ENCODE peak calls at places on chromosomes 13 and 19, in eight cellular contexts. Z is fibroblast of the aortic adventitia, K is HFF-Myc, L is heart left ventricle, B is psoas muscle, P is IMR-90, R is AG09319, O is type B pancreatic cell. Y is an unnamed sample.

GRCh38 chr19:52825765-52826164 is 4.3 kb upstream of the ZNF28 start:
- DNase-seq in Z (no peak), K (no peak), L (no peak), B (no peak), P (no peak), R (no peak), O (no peak), Y (no peak)

GRCh38 chr19:17766543-17767131 is 15.4 kb downstream of the FCHO1 start:
- DNase-seq in Z (peak), K (no peak), L (peak), B (peak), P (peak), R (peak), O (peak), Y (peak)

GRCh38 chr13:65293530-65294198 is 1936.5 kb downstream of the PCDH9 start:
- DNase-seq in Z (no peak), K (no peak), L (no peak), B (no peak), P (no peak), R (no peak), O (no peak), Y (no peak)

GRCh38 chr13:30341815-30342570 is 34.6 kb upstream of the KATNAL1 start:
- DNase-seq in Z (peak), K (peak), L (peak), B (peak), P (peak), R (peak), O (no peak), Y (no peak)

GRCh38 chr19:1101337-1101698 is 2.5 kb upstream of the GPX4 start:
- DNase-seq in Z (no peak), K (no peak), L (peak), B (no peak), P (no peak), R (no peak), O (no peak), Y (no peak)

GRCh38 chr19:5996598-5997320 is 18.8 kb upstream of the RANBP3 start:
- DNase-seq in Z (no peak), K (no peak), L (no peak), B (no peak), P (no peak), R (no peak), O (no peak), Y (no peak)

GRCh38 chr19:53518716-53519115 is 19.2 kb upstream of the ZNF331 start:
- DNase-seq in Z (no peak), K (no peak), L (no peak), B (no peak), P (no peak), R (no peak), O (no peak), Y (no peak)

GRCh38 chr13:50731400-50731799 is 112.1 kb downstream of the DLEU7 start:
- DNase-seq in Z (peak), K (peak), L (no peak), B (no peak), P (peak), R (peak), O (no peak), Y (no peak)

GRCh38 chr19:56162258-56162657 is 13.6 kb upstream of the GALP start:
- DNase-seq in Z (no peak), K (no peak), L (no peak), B (no peak), P (peak), R (no peak), O (no peak), Y (no peak)

GRCh38 chr13:98674968-98675528 is 77.4 kb downstream of the SLC15A1 start:
- DNase-seq in Z (no peak), K (no peak), L (no peak), B (no peak), P (no peak), R (no peak), O (no peak), Y (no peak)

GRCh38 chr13:33874871-33875270 is 56.9 kb downstream of the RFC3 start:
- DNase-seq in Z (no peak), K (no peak), L (no peak), B (no peak), P (no peak), R (no peak), O (no peak), Y (no peak)

GRCh38 chr13:32415019-32415418 is 12.9 kb downstream of the N4BP2L1 start:
- DNase-seq in Z (peak), K (no peak), L (no peak), B (no peak), P (no peak), R (no peak), O (no peak), Y (no peak)

GRCh38 chr19:30206187-30206586 is 166.0 kb upstream of the ZNF536 start:
- DNase-seq in Z (no peak), K (no peak), L (no peak), B (no peak), P (no peak), R (no peak), O (no peak), Y (no peak)

GRCh38 chr13:113114511-113115362 is 7.9 kb upstream of the F10 start:
- DNase-seq in Z (no peak), K (no peak), L (no peak), B (no peak), P (no peak), R (no peak), O (peak), Y (no peak)

GRCh38 chr19:14440049-14440448 is 6.9 kb downstream of the PKN1 start:
- DNase-seq in Z (no peak), K (no peak), L (peak), B (peak), P (no peak), R (no peak), O (no peak), Y (peak)

GRCh38 chr13:41276824-41277223 is 13.4 kb upstream of the MTRF1 start:
- DNase-seq in Z (no peak), K (no peak), L (no peak), B (no peak), P (no peak), R (no peak), O (no peak), Y (no peak)

GRCh38 chr19:22523940-22524339 is 101.8 kb upstream of the ZNF98 start:
- DNase-seq in Z (no peak), K (no peak), L (no peak), B (no peak), P (no peak), R (no peak), O (no peak), Y (no peak)

GRCh38 chr19:35272122-35272715 is 3.5 kb downstream of the USF2 start:
- DNase-seq in Z (no peak), K (no peak), L (peak), B (no peak), P (no peak), R (no peak), O (no peak), Y (no peak)

GRCh38 chr13:112106467-112107141 is 39.7 kb downstream of the SOX1 start:
- DNase-seq in Z (no peak), K (no peak), L (no peak), B (no peak), P (no peak), R (no peak), O (no peak), Y (no peak)

GRCh38 chr19:8831832-8832131 is 322 bp downstream of the ZNF558 start:
- DNase-seq in Z (no peak), K (no peak), L (no peak), B (no peak), P (no peak), R (no peak), O (no peak), Y (no peak)

GRCh38 chr13:76620036-76620435 is 266.2 kb downstream of the KCTD12 start:
- DNase-seq in Z (no peak), K (no peak), L (no peak), B (no peak), P (no peak), R (no peak), O (no peak), Y (no peak)

GRCh38 chr19:13665125-13665903 is 99.0 kb upstream of the MRI1 start:
- DNase-seq in Z (no peak), K (no peak), L (no peak), B (no peak), P (no peak), R (no peak), O (no peak), Y (no peak)

GRCh38 chr19:9967326-9967725 is 31.0 kb upstream of the OLFM2 start:
- DNase-seq in Z (no peak), K (no peak), L (no peak), B (no peak), P (peak), R (no peak), O (no peak), Y (no peak)

GRCh38 chr13:97432917-97433726 is 847 bp upstream of the RAP2A start:
- DNase-seq in Z (peak), K (peak), L (peak), B (peak), P (peak), R (peak), O (peak), Y (peak)

GRCh38 chr13:30126903-30127428 is 180.4 kb downstream of the KATNAL1 start:
- DNase-seq in Z (no peak), K (no peak), L (no peak), B (no peak), P (peak), R (no peak), O (no peak), Y (no peak)

GRCh38 chr13:98979012-98979411 is 1.1 kb upstream of the DOCK9 start:
- DNase-seq in Z (no peak), K (no peak), L (no peak), B (no peak), P (no peak), R (no peak), O (no peak), Y (no peak)

GRCh38 chr13:98450495-98451167 is 126.3 kb downstream of the STK24 start:
- DNase-seq in Z (no peak), K (no peak), L (peak), B (peak), P (no peak), R (no peak), O (no peak), Y (no peak)

GRCh38 chr13:43269037-43269476 is 245.7 kb downstream of the DNAJC15 start:
- DNase-seq in Z (peak), K (peak), L (no peak), B (no peak), P (peak), R (peak), O (no peak), Y (no peak)

GRCh38 chr13:27076411-27076810 is 95.2 kb downstream of the USP12 start:
- DNase-seq in Z (peak), K (no peak), L (no peak), B (no peak), P (peak), R (no peak), O (no peak), Y (no peak)

GRCh38 chr19:53977991-53978731 is 13.3 kb upstream of the CACNG6 start:
- DNase-seq in Z (peak), K (no peak), L (peak), B (peak), P (peak), R (peak), O (no peak), Y (no peak)

GRCh38 chr19:47713046-47714021 is at the start of gene EHD2:
- DNase-seq in Z (peak), K (no peak), L (peak), B (peak), P (peak), R (peak), O (no peak), Y (no peak)

GRCh38 chr19:21848706-21849105 is 12.7 kb upstream of the ZNF43 start:
- DNase-seq in Z (no peak), K (no peak), L (no peak), B (no peak), P (peak), R (no peak), O (no peak), Y (no peak)

GRCh38 chr19:18368504-18369222 is 17.3 kb upstream of the GDF15 start:
- DNase-seq in Z (no peak), K (no peak), L (no peak), B (no peak), P (no peak), R (no peak), O (no peak), Y (no peak)

GRCh38 chr19:18443831-18444230 is 5.9 kb upstream of the ISYNA1 start:
- DNase-seq in Z (no peak), K (no peak), L (no peak), B (no peak), P (no peak), R (no peak), O (no peak), Y (no peak)

GRCh38 chr19:19010551-19010950 is 22.8 kb downstream of the SUGP2 start:
- DNase-seq in Z (no peak), K (no peak), L (no peak), B (no peak), P (no peak), R (no peak), O (no peak), Y (peak)

GRCh38 chr19:47704024-47704423 is 9.2 kb upstream of the EHD2 start:
- DNase-seq in Z (no peak), K (no peak), L (no peak), B (no peak), P (peak), R (no peak), O (no peak), Y (no peak)

GRCh38 chr13:93714171-93714570 is 487.6 kb downstream of the GPC6 start:
- DNase-seq in Z (no peak), K (no peak), L (no peak), B (no peak), P (peak), R (no peak), O (no peak), Y (no peak)

GRCh38 chr19:4660181-4660791 is 9.9 kb downstream of the MYDGF start:
- DNase-seq in Z (no peak), K (no peak), L (peak), B (no peak), P (no peak), R (no peak), O (no peak), Y (no peak)
- TF ChIP-seq CTCF in Z (peak), K (peak), L (peak), B (peak), P (no peak), R (peak), O (peak), Y (no peak)

DNA sequence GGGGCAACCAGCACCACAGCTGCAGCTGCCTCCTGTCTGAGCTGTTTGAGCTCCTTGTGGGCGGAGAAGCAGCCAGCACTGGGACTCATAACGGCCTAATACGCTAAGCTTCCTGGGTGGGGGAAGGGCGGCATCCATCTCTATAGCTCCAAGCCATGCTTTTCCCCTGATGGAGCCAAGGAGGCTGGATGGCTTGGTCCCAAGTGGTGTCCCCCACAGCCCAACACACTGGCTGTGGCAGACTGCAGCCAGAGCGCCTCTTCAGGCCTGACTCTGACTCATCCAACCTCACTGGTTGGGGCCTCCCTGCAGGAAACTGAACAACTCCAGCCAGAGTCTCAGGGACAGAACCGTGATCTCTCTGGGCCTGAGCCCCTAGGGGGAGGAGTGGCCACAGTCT is 537.3 kb downstream of the SUCLA2 start:
- DNase-seq in Z (peak), K (no peak), L (no peak), B (no peak), P (peak), R (no peak), O (no peak), Y (no peak)
- TF ChIP-seq CTCF in Z (no peak), K (no peak), L (no peak), B (no peak), P (no peak), R (no peak), O (no peak), Y (no peak)

DNA sequence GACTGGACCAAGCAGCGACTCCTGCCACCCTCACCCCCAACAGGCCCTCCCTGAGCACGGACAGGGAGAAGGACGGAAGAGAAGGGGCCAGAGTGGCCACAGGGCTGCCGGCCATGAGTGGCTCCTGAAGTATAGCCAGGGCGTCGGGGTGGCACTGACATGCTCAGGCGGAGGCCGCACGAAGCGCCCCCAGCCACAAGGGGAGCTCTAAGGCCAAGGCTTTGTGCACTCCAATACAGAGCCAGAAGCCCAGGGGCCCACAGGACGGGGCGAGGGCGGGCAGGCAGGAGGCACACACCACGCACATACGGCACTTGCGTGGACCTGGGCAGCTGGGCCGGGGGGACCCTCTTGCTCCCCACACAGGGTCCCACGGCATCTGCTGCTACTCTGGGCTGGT is 52.0 kb downstream of the KLF2 start:
- DNase-seq in Z (no peak), K (no peak), L (no peak), B (peak), P (no peak), R (no peak), O (no peak), Y (no peak)
- TF ChIP-seq CTCF in Z (peak), K (peak), L (no peak), B (peak), P (peak), R (peak), O (peak), Y (peak)

GRCh38 chr13:28138012-28138755 is at the start of gene PAN3:
- DNase-seq in Z (peak), K (peak), L (peak), B (peak), P (peak), R (peak), O (peak), Y (peak)
- TF ChIP-seq CTCF in Z (no peak), K (no peak), L (no peak), B (peak), P (peak), R (peak), O (no peak), Y (peak)

Y was measured in natural killer cell.